ENCODE peak calls at places on chromosomes 2 and 18, in nine cellular contexts. X is uterus, M is tibial artery, K is Peyer's patch, I is small intestine, R is lower lobe of right lung, C is right cardiac atrium, D is heart right ventricle, B is IMR-90. W is an unnamed sample. For H3K4me1, the result is how much of the 10 kb centered on the place peaks cover.

GRCh38 chr18:48802543-48803428 is 148.0 kb downstream of the SMAD7 start:
- DNase-seq in X (peak), C (no peak), D (no peak), I (no peak), R (peak), K (no peak), B (no peak), M (peak), W (no peak)

GRCh38 chr18:44968336-44968735 is 287.6 kb downstream of the SETBP1 start:
- DNase-seq in K (no peak), I (no peak), X (no peak), D (no peak), B (no peak), C (no peak), M (no peak), R (no peak), W (no peak)

GRCh38 chr2:43305537-43305936 is 79.1 kb upstream of the ZFP36L2 start:
- DNase-seq in D (peak), C (peak), X (peak), B (no peak), I (peak), R (peak), K (no peak), M (peak), W (no peak)

GRCh38 chr2:147739531-147739930 is 105.3 kb upstream of the ACVR2A start:
- DNase-seq in X (no peak), M (no peak), R (no peak), K (no peak), C (no peak), D (no peak), B (no peak), I (no peak), W (no peak)

GRCh38 chr2:240705204-240705781 is 13.6 kb downstream of the AQP12A start:
- DNase-seq in I (no peak), X (no peak), R (no peak), M (no peak), K (no peak), D (no peak), B (no peak), C (no peak), W (no peak)

GRCh38 chr2:108492364-108492763 is 41.9 kb upstream of the LIMS1 start:
- DNase-seq in I (no peak), K (no peak), X (no peak), C (no peak), B (peak), R (no peak), D (no peak), M (no peak), W (no peak)

GRCh38 chr2:158926478-158926948 is 41.9 kb upstream of the TANC1 start:
- DNase-seq in R (no peak), I (peak), B (peak), D (no peak), X (no peak), C (no peak), M (no peak), K (no peak), W (no peak)

GRCh38 chr2:120743657-120744056 is 8.0 kb downstream of the GLI2 start:
- DNase-seq in I (no peak), K (peak), M (peak), B (no peak), R (no peak), X (no peak), C (no peak), D (no peak), W (no peak)

GRCh38 chr2:17058772-17059402 is 393.3 kb upstream of the CYRIA start:
- DNase-seq in D (no peak), K (no peak), M (no peak), R (no peak), X (no peak), I (no peak), C (no peak), B (no peak), W (no peak)

GRCh38 chr2:240814946-240815760 is 4.9 kb downstream of the KIF1A start:
- DNase-seq in K (no peak), D (no peak), X (no peak), M (no peak), B (no peak), C (no peak), R (no peak), I (no peak), W (no peak)

GRCh38 chr2:3280683-3281520 is 96.7 kb downstream of the EIPR1 start:
- DNase-seq in R (peak), K (peak), B (no peak), M (no peak), D (no peak), C (peak), X (no peak), I (no peak), W (no peak)

GRCh38 chr2:9392895-9393757 is 30.2 kb downstream of the ITGB1BP1 start:
- DNase-seq in C (peak), D (peak), M (peak), B (no peak), K (no peak), I (no peak), R (no peak), X (peak), W (no peak)

GRCh38 chr18:3671181-3671580 is 221.2 kb downstream of the TGIF1 start:
- DNase-seq in C (no peak), D (no peak), R (no peak), B (peak), M (no peak), K (peak), X (no peak), I (peak), W (no peak)

GRCh38 chr2:3585239-3586109 is 9.4 kb upstream of the COLEC11 start:
- DNase-seq in R (no peak), K (no peak), M (peak), C (peak), B (peak), D (peak), I (peak), X (peak), W (no peak)

GRCh38 chr2:56522605-56523089 is 338.9 kb downstream of the CCDC85A start:
- DNase-seq in K (no peak), X (no peak), C (no peak), I (peak), B (peak), M (no peak), D (peak), R (peak), W (no peak)

GRCh38 chr2:9140570-9141378 is 65.8 kb upstream of the ASAP2 start:
- DNase-seq in X (no peak), C (no peak), D (no peak), I (peak), K (no peak), M (no peak), B (peak), R (no peak), W (no peak)

GRCh38 chr18:31566576-31567306 is 24.9 kb upstream of the TTR start:
- DNase-seq in M (no peak), K (no peak), C (no peak), R (no peak), X (no peak), I (peak), B (no peak), D (no peak), W (no peak)

GRCh38 chr18:6370410-6370809 is 44.3 kb downstream of the L3MBTL4 start:
- DNase-seq in K (no peak), X (no peak), M (no peak), R (no peak), I (no peak), B (no peak), C (no peak), D (no peak), W (no peak)

GRCh38 chr2:177645241-177645640 is 252.7 kb downstream of the AGPS start:
- DNase-seq in K (no peak), D (no peak), X (no peak), R (no peak), C (no peak), B (no peak), I (no peak), M (no peak), W (no peak)

GRCh38 chr2:96873651-96874096 is 3.8 kb upstream of the SEMA4C start:
- DNase-seq in M (peak), C (peak), B (no peak), D (peak), I (no peak), X (peak), K (no peak), R (no peak), W (no peak)

GRCh38 chr2:170701011-170701410 is 14.1 kb upstream of the SP5 start:
- DNase-seq in M (no peak), C (no peak), I (no peak), K (no peak), B (no peak), R (no peak), X (no peak), D (no peak), W (no peak)

GRCh38 chr18:47858607-47859006 is 71.9 kb downstream of the SMAD2 start:
- DNase-seq in B (no peak), I (no peak), X (no peak), R (no peak), K (no peak), D (no peak), M (no peak), C (no peak), W (no peak)

GRCh38 chr18:21682276-21683051 is 22.1 kb downstream of the ABHD3 start:
- DNase-seq in C (no peak), R (no peak), X (no peak), I (peak), B (peak), K (peak), D (no peak), M (no peak), W (peak)

GRCh38 chr2:10237392-10238321 is 65.0 kb upstream of the HPCAL1 start:
- DNase-seq in X (peak), I (no peak), C (no peak), B (no peak), D (peak), R (peak), M (peak), K (peak), W (no peak)

GRCh38 chr2:180776924-180777323 is 203.5 kb upstream of the UBE2E3 start:
- DNase-seq in M (no peak), I (no peak), K (no peak), X (no peak), R (no peak), B (peak), D (no peak), C (no peak), W (no peak)

GRCh38 chr2:4763009-4763408 is 929.2 kb upstream of the SOX11 start:
- DNase-seq in C (no peak), D (no peak), K (no peak), R (no peak), X (no peak), I (no peak), M (no peak), B (no peak), W (no peak)

GRCh38 chr2:101733257-101733993 is 35.9 kb downstream of the MAP4K4 start:
- DNase-seq in I (no peak), D (peak), B (no peak), M (no peak), R (no peak), C (no peak), X (no peak), K (no peak), W (no peak)

GRCh38 chr18:13254971-13255927 is 36.7 kb downstream of the LDLRAD4 start:
- DNase-seq in R (no peak), B (no peak), K (peak), M (peak), D (no peak), C (no peak), X (no peak), I (no peak), W (no peak)

GRCh38 chr2:175156534-175156933 is 11.5 kb downstream of the ATF2 start:
- DNase-seq in D (no peak), X (no peak), R (no peak), I (peak), B (no peak), K (peak), C (no peak), M (no peak), W (no peak)

GRCh38 chr2:241095594-241096290 is 6.3 kb downstream of the MTERF4 start:
- DNase-seq in K (no peak), M (no peak), D (no peak), X (no peak), I (peak), C (no peak), R (no peak), B (no peak), W (peak)

GRCh38 chr2:85783796-85784195 is 30.0 kb downstream of the ATOH8 start:
- DNase-seq in D (no peak), R (no peak), C (no peak), K (no peak), B (no peak), M (peak), I (no peak), X (no peak), W (no peak)

GRCh38 chr2:76197842-76198448 is 487.2 kb upstream of the GCFC2 start:
- DNase-seq in D (no peak), X (no peak), K (no peak), R (no peak), I (peak), M (no peak), B (peak), C (peak), W (no peak)

DNA sequence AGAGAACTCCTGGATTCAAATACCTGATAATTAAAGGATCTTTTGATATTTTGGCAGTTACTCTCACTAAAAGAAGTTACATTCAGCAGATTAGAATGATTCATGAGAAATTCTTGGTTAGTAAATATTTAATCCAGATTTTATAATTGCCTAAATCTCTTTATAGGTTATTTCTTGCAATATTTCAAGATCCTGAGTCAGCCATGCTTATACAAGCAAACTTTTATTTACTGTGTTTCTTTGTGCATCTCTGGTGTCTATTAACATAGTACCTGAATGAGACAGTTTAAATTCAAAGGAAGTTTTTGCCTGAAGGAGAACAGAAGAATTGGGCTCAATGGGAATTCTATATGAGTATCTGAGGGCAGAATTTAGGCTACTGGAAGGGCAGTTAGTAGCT is 249.3 kb downstream of the ERBB4 start:
- DNase-seq in I (no peak), B (no peak), X (no peak), R (no peak), K (no peak), C (no peak), D (no peak), M (no peak), W (no peak)
- H3K4me1 ChIP-seq in I (under half), B (under half), X (under half), R (under half), K (under half), C (under half), D (under half), M (under half), W (under half)

DNA sequence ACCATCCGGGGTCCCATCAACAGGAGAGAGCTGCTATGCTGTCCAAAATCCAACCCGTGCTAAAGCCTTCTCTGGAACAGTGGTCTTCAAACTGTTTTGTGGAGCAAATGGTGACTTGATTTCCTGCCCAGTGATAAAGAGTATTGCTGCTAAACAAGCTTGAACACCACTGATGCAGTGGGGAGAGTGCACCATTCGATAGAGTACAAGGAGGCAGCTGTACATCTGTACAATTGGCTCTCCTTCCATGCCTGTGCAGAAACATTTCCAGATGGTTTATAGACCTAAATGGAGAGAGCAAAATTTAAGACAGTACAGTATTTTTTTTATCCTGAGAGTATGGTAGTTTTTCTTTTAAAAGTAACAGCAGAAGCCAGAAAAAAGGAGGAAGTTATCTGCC is 20.0 kb downstream of the HJURP start:
- DNase-seq in M (no peak), D (no peak), K (no peak), B (no peak), X (no peak), R (no peak), I (no peak), C (no peak), W (no peak)
- H3K4me3 ChIP-seq in M (no peak), D (no peak), K (no peak), B (no peak), X (no peak), R (no peak), I (no peak), C (no peak), W (no peak)

DNA sequence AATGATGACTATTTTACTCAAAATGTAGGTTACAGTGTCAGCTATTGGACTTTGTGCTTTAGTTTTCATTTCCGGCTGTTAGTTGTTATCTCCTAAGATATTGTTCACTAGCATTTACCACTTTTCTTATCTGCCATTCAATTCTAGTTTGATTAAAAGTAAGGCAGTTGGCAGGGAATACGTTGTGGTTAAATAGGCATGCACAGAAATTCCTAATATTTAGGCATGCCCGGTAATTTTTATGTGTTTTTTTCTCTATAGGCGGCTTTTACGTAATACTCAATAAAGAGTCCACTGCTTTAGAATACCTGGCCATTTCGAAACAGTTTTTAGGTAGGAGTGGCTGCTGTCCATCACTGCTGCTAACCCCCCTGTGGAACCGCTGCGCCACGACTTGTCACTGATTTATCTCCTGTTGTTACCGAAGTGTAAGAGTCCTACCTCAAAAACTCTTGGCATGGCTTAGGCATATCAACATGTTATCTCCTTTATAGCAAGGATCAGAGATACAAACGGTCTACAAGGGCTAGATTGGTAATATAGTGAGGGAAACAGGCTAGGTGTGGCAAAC is 39.5 kb downstream of the BABAM2 start:
- DNase-seq in I (peak), R (no peak), M (no peak), K (peak), B (no peak), D (no peak), X (no peak), C (no peak), W (no peak)
- H3K4me1 ChIP-seq in I (under half), R (under half), M (under half), K (under half), B (under half), D (under half), X (under half), C (under half), W (under half)

GRCh38 chr2:39737661-39738060 is 41.4 kb downstream of the THUMPD2 start:
- DNase-seq in C (peak), D (no peak), R (no peak), M (peak), B (peak), X (peak), K (no peak), I (no peak), W (no peak)
- H3K4me3 ChIP-seq in C (no peak), D (no peak), R (no peak), M (peak), B (peak), X (no peak), K (no peak), I (no peak), W (no peak)